ENCODE peak calls at places on chromosomes 7 and 10, in seven cellular contexts. R is right lobe of liver, G is WERI-Rb-1, H is H9, N is dorsolateral prefrontal cortex, Z is astrocyte of the cerebellum, B is tibial nerve. T is an unnamed sample.

GRCh38 chr7:21939858-21940322 is 5.8 kb downstream of the CDCA7L start:
- DNase-seq in R (no peak), G (no peak), H (no peak), N (no peak), Z (no peak), B (no peak), T (no peak)

GRCh38 chr10:82267465-82267864 is 392.5 kb downstream of the NRG3 start:
- DNase-seq in R (no peak), G (no peak), H (no peak), N (no peak), Z (no peak), B (no peak), T (no peak)

GRCh38 chr7:27160147-27160545 is 3.7 kb upstream of the HOXA7 start:
- DNase-seq in R (no peak), G (no peak), H (peak), N (no peak), Z (no peak), B (peak), T (no peak)

GRCh38 chr10:78634835-78635234 is 433.9 kb upstream of the ZMIZ1 start:
- DNase-seq in R (no peak), G (no peak), H (no peak), N (no peak), Z (no peak), B (no peak), T (no peak)

GRCh38 chr7:17939111-17939669 is 1.1 kb downstream of the SNX13 start:
- DNase-seq in R (no peak), G (no peak), H (no peak), N (no peak), Z (no peak), B (no peak), T (no peak)

GRCh38 chr7:155733582-155734444 is 78.5 kb downstream of the SHH start:
- DNase-seq in R (no peak), G (no peak), H (no peak), N (no peak), Z (no peak), B (no peak), T (no peak)

GRCh38 chr10:4074559-4075407 is 289.8 kb upstream of the KLF6 start:
- DNase-seq in R (no peak), G (no peak), H (no peak), N (no peak), Z (no peak), B (no peak), T (no peak)

GRCh38 chr7:47721670-47722069 is 139.8 kb upstream of the TNS3 start:
- DNase-seq in R (no peak), G (no peak), H (peak), N (no peak), Z (no peak), B (no peak), T (no peak)

GRCh38 chr7:103690576-103690975 is 244.6 kb upstream of the SLC26A5 start:
- DNase-seq in R (no peak), G (peak), H (no peak), N (no peak), Z (no peak), B (no peak), T (no peak)

GRCh38 chr7:734214-734613 is 7.1 kb upstream of the PRKAR1B start:
- DNase-seq in R (no peak), G (no peak), H (no peak), N (no peak), Z (no peak), B (no peak), T (no peak)

GRCh38 chr7:731440-732085 is 4.5 kb upstream of the PRKAR1B start:
- DNase-seq in R (no peak), G (peak), H (no peak), N (no peak), Z (no peak), B (no peak), T (no peak)

GRCh38 chr7:732556-732955 is 5.5 kb upstream of the PRKAR1B start:
- DNase-seq in R (no peak), G (no peak), H (no peak), N (no peak), Z (no peak), B (no peak), T (no peak)

GRCh38 chr7:730501-731439 is 3.7 kb upstream of the PRKAR1B start:
- DNase-seq in R (peak), G (no peak), H (no peak), N (no peak), Z (no peak), B (no peak), T (no peak)

GRCh38 chr7:732094-732541 is 5.0 kb upstream of the PRKAR1B start:
- DNase-seq in R (no peak), G (peak), H (peak), N (no peak), Z (no peak), B (no peak), T (no peak)
- TF ChIP-seq CTCF in R (peak), G (peak), H (peak), N (no peak), Z (no peak), B (no peak), T (peak)

GRCh38 chr10:109743141-109744120 is 179.9 kb downstream of the XPNPEP1 start:
- DNase-seq in R (no peak), G (no peak), H (no peak), N (no peak), Z (no peak), B (no peak), T (no peak)

GRCh38 chr10:109737626-109738025 is 185.7 kb downstream of the XPNPEP1 start:
- DNase-seq in R (no peak), G (no peak), H (no peak), N (no peak), Z (no peak), B (no peak), T (no peak)

GRCh38 chr10:109740436-109740835 is 182.9 kb downstream of the XPNPEP1 start:
- DNase-seq in R (no peak), G (no peak), H (no peak), N (no peak), Z (no peak), B (no peak), T (no peak)

GRCh38 chr10:109737009-109737408 is 186.3 kb downstream of the XPNPEP1 start:
- DNase-seq in R (no peak), G (no peak), H (no peak), N (no peak), Z (no peak), B (no peak), T (no peak)

GRCh38 chr10:109741712-109742111 is 181.6 kb downstream of the XPNPEP1 start:
- DNase-seq in R (no peak), G (no peak), H (no peak), N (no peak), Z (no peak), B (no peak), T (no peak)
- TF ChIP-seq CTCF in R (no peak), G (no peak), H (peak), N (no peak), Z (no peak), B (no peak), T (no peak)

GRCh38 chr10:12729885-12730284 is 271.6 kb downstream of the CCDC3 start:
- DNase-seq in R (no peak), G (peak), H (peak), N (no peak), Z (no peak), B (no peak), T (no peak)
- TF ChIP-seq CTCF in R (no peak), G (peak), H (peak), N (peak), Z (peak), B (no peak), T (peak)

GRCh38 chr7:73941836-73942551 is 81.0 kb downstream of the TMEM270 start:
- DNase-seq in R (no peak), G (no peak), H (no peak), N (no peak), Z (peak), B (no peak), T (peak)
- TF ChIP-seq CTCF in R (no peak), G (no peak), H (no peak), N (no peak), Z (no peak), B (no peak), T (no peak)

T was measured in kidney epithelial cell.